ENCODE peak calls at places on chromosomes 5 and 9, in nine cellular contexts. N, L, F, E, Q, G, D, I and K are unnamed samples.
A peak's percentile ranks its signal among the peaks of the same experiment; 100 is the strongest.

GRCh38 chr9:105154723-105155191 is 89.7 kb upstream of the SLC44A1 start:
- DNase-seq in N (no peak), L (no peak), F (no peak), E (no peak), Q (no peak), G (no peak), D (no peak), I (peak; percentile 13), K (no peak)

GRCh38 chr9:133619791-133620190 is 10.6 kb upstream of the FAM163B start:
- DNase-seq in N (no peak), L (no peak), F (no peak), E (no peak), Q (no peak), G (no peak), D (no peak), I (no peak), K (no peak)

GRCh38 chr5:180470966-180471582 is 23.1 kb upstream of the CNOT6 start:
- DNase-seq in N (peak; percentile 50), L (peak; percentile 51), F (peak; percentile 88), E (peak; percentile 25), Q (peak; percentile 74), G (peak; percentile 66), D (peak; percentile 74), I (peak; percentile 55), K (peak; percentile 67)

GRCh38 chr5:175746851-175747250 is 89.0 kb downstream of the HRH2 start:
- DNase-seq in N (no peak), L (no peak), F (peak; percentile 63), E (no peak), Q (no peak), G (no peak), D (no peak), I (no peak), K (no peak)

GRCh38 chr9:97982191-97982718 is 886 bp upstream of the ANP32B start:
- DNase-seq in N (no peak), L (no peak), F (no peak), E (no peak), Q (no peak), G (no peak), D (no peak), I (no peak), K (no peak)

GRCh38 chr5:148730272-148730954 is 76.1 kb upstream of the HTR4 start:
- DNase-seq in N (no peak), L (no peak), F (no peak), E (no peak), Q (no peak), G (no peak), D (no peak), I (no peak), K (no peak)

GRCh38 chr5:178496661-178497060 is 93.5 kb downstream of the COL23A1 start:
- DNase-seq in N (no peak), L (no peak), F (no peak), E (no peak), Q (no peak), G (no peak), D (no peak), I (no peak), K (no peak)

GRCh38 chr9:86077286-86077685 is 22.1 kb downstream of the GOLM1 start:
- DNase-seq in N (no peak), L (no peak), F (no peak), E (no peak), Q (no peak), G (no peak), D (no peak), I (no peak), K (no peak)

GRCh38 chr5:174734571-174735497 is 10.5 kb downstream of the MSX2 start:
- DNase-seq in N (no peak), L (no peak), F (peak; percentile 68), E (no peak), Q (no peak), G (no peak), D (no peak), I (no peak), K (no peak)

GRCh38 chr9:112753725-112754124 is 3.2 kb downstream of the SNX30 start:
- DNase-seq in N (no peak), L (no peak), F (no peak), E (no peak), Q (no peak), G (no peak), D (no peak), I (no peak), K (no peak)
- H3K27ac ChIP-seq in N (no peak overlapping the region), L (peak overlapping the region; percentile 50), F (no peak overlapping the region), E (no peak overlapping the region), Q (no peak overlapping the region), G (peak overlapping the region; percentile 71), D (no peak overlapping the region), I (no peak overlapping the region), K (peak overlapping the region; percentile 70)

DNA sequence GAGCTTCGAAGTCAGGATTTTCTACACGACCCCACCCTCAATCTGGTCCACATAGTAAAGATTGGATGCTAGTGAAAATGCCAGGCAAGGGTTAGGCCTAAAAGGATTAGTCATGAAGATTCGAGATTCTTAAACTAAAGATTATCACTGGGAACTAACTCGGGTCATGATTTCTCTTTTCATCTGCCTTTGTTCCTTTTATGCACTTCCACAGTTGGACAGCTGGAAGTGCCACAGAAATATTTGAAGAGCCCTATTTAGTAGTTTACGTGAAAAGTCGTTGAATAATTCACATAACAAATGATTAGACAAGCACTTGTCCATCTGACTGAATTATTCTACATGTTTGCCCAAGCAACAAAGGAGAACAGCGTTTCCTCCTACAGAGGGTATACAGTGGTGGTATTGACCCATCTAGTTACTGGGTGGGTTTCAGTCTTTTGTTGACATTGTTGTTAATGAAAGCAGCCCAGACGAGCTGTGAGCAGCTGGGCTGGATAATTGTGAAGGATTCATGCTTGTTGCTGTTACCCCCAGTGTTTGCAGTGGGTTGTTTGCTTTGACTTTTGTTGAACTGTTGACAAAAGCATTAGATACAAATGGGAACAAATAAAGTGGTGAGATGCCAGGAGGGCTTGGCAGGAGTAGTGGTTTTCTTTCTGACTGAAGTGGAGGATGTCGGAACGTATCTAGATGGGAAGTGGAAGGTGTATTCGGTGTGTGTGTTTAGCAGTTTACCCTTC is 96.1 kb downstream of the TLE4 start:
- DNase-seq in N (no peak), L (no peak), F (no peak), E (peak; percentile 38), Q (no peak), G (no peak), D (no peak), I (no peak), K (no peak)
- H3K4me1 ChIP-seq in N (peaks cover 17% of the 10 kb centered on the region), L (peaks cover 18% of the 10 kb centered on the region), F (peaks cover 15% of the 10 kb centered on the region), E (peaks cover 9% of the 10 kb centered on the region), Q (no peaks in the 10 kb centered on the region), G (peaks cover 5% of the 10 kb centered on the region), D (peaks cover 7% of the 10 kb centered on the region), I (no peaks in the 10 kb centered on the region), K (peaks cover 10% of the 10 kb centered on the region)

GRCh38 chr5:90381213-90381929 is 28.2 kb downstream of the CETN3 start:
- DNase-seq in N (no peak), L (no peak), F (no peak), E (no peak), Q (no peak), G (no peak), D (no peak), I (no peak), K (no peak)

GRCh38 chr5:90387508-90387907 is 22.0 kb downstream of the CETN3 start:
- DNase-seq in N (no peak), L (no peak), F (no peak), E (no peak), Q (no peak), G (no peak), D (no peak), I (no peak), K (no peak)

GRCh38 chr5:90386099-90386710 is 23.4 kb downstream of the CETN3 start:
- DNase-seq in N (no peak), L (no peak), F (no peak), E (peak; percentile 24), Q (no peak), G (no peak), D (no peak), I (no peak), K (no peak)

GRCh38 chr5:90383903-90384302 is 25.7 kb downstream of the CETN3 start:
- DNase-seq in N (no peak), L (no peak), F (no peak), E (no peak), Q (no peak), G (no peak), D (no peak), I (no peak), K (no peak)

DNA sequence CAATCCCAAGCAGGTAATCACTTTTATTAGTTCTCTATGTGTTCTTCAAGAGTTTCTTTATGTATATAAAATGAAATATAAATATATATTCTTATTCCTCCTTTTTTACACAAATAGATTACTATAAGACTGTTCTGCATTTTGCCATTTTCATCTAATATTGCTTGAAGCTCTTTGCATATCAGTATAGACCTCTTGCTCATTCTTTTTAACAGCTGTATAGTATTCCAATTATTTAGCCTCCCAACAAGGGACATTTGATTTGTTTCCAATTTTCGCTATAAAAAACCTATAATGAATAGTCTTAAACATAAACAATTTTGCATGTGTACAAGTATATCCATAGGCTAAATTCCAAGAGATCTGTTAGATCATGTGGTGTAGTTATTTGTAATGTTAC is 25.2 kb downstream of the CETN3 start:
- DNase-seq in N (no peak), L (no peak), F (no peak), E (no peak), Q (no peak), G (no peak), D (no peak), I (no peak), K (no peak)
- H3K27ac ChIP-seq in N (no peak overlapping the region), L (no peak overlapping the region), F (no peak overlapping the region), E (no peak overlapping the region), Q (no peak overlapping the region), G (no peak overlapping the region), D (no peak overlapping the region), I (no peak overlapping the region), K (no peak overlapping the region)

GRCh38 chr5:115775999-115776398 is 40.5 kb downstream of the CDO1 start:
- DNase-seq in N (peak; percentile 43), L (no peak), F (no peak), E (no peak), Q (no peak), G (no peak), D (no peak), I (no peak), K (no peak)

GRCh38 chr5:115774684-115775083 is 41.8 kb downstream of the CDO1 start:
- DNase-seq in N (no peak), L (no peak), F (no peak), E (no peak), Q (no peak), G (no peak), D (no peak), I (peak; percentile 71), K (no peak)

GRCh38 chr5:115778417-115778816 is 38.0 kb downstream of the CDO1 start:
- DNase-seq in N (no peak), L (no peak), F (no peak), E (no peak), Q (no peak), G (no peak), D (no peak), I (no peak), K (no peak)

GRCh38 chr5:115773010-115773580 is 43.4 kb downstream of the CDO1 start:
- DNase-seq in N (no peak), L (no peak), F (peak; percentile 55), E (no peak), Q (no peak), G (no peak), D (no peak), I (peak; percentile 44), K (no peak)

DNA sequence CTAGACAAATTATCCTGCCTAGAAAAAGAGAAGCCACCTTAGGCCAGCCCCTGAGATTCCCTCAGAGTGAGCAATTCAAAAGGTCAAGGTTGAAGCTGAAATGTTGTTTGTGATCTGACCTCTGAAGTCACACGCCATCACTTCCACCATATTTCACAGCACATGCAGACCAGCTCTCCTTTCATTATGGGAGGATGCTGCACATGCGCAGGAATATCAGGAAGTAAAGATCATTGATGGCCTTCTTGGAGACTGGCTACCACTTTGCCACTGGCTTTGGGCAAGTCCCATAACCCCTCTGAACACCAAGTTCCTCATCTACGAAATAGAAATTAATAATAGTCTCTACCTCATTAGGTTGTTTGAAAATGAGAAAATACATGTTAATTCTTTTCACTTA is 39.5 kb downstream of the CDO1 start:
- DNase-seq in N (no peak), L (no peak), F (no peak), E (no peak), Q (no peak), G (no peak), D (no peak), I (no peak), K (no peak)
- H3K4me1 ChIP-seq in N (no peaks in the 10 kb centered on the region), L (no peaks in the 10 kb centered on the region), F (no peaks in the 10 kb centered on the region), E (no peaks in the 10 kb centered on the region), Q (no peaks in the 10 kb centered on the region), G (no peaks in the 10 kb centered on the region), D (peaks cover 11% of the 10 kb centered on the region), I (no peaks in the 10 kb centered on the region), K (no peaks in the 10 kb centered on the region)